ENCODE peak calls at places on chromosomes 13 and 19, in eight cellular contexts. Q is stimulated activated CD4-positive, alpha-beta T cell treated with anti-CD3 and anti-CD28 coated beads, Interleukin-1b, Interleukin-23, amount 100 ng/mL, for 48 hours; M is cardiac fibroblast; H is H9; R is activated CD4-positive, alpha-beta T cell treated with anti-CD3 and anti-CD28 coated beads, Interleukin-2, amount 50 U/mL, for 1 hour; X is HTR-8/SVneo; B is ecto neural progenitor cell; P is activated CD4-positive, CD25-positive, alpha-beta regulatory T cell treated with anti-CD3 and anti-CD28 coated beads, Interleukin-2, amount 50 U/mL, for 16 hours. O is an unnamed sample.
A peak's percentile ranks its signal among the peaks of the same experiment; 100 is the strongest.

GRCh38 chr13:111066544-111066943 is 48.6 kb upstream of the ARHGEF7 start:
- DNase-seq in Q (no peak), M (no peak), H (no peak), R (no peak), X (no peak), B (no peak), P (no peak), O (peak; percentile 58)

GRCh38 chr19:39474139-39474620 is 6.5 kb upstream of the TIMM50 start:
- DNase-seq in Q (peak; percentile 60), M (peak; percentile 47), H (peak; percentile 84), R (peak; percentile 80), X (peak; percentile 47), B (peak; percentile 87), P (peak; percentile 48), O (peak; percentile 87)

GRCh38 chr13:72850959-72851677 is 69.2 kb downstream of the PIBF1 start:
- DNase-seq in Q (no peak), M (no peak), H (peak; percentile 56), R (no peak), X (no peak), B (no peak), P (no peak), O (peak; percentile 17)

GRCh38 chr19:41957838-41958366 is 1.2 kb downstream of the RABAC1 start:
- DNase-seq in Q (peak; percentile 50), M (peak; percentile 87), H (peak; percentile 89), R (no peak), X (peak; percentile 85), B (peak; percentile 83), P (no peak), O (peak; percentile 94)

GRCh38 chr19:17647071-17648020 is 40.8 kb downstream of the UNC13A start:
- DNase-seq in Q (no peak), M (no peak), H (peak; percentile 57), R (no peak), X (no peak), B (no peak), P (no peak), O (peak; percentile 53)

GRCh38 chr19:1220452-1221037 is 15.0 kb downstream of the STK11 start:
- DNase-seq in Q (no peak), M (no peak), H (no peak), R (no peak), X (no peak), B (no peak), P (no peak), O (no peak)

GRCh38 chr13:28423010-28423409 is 71.9 kb downstream of the FLT1 start:
- DNase-seq in Q (no peak), M (no peak), H (no peak), R (no peak), X (no peak), B (no peak), P (no peak), O (no peak)

GRCh38 chr13:32212420-32212819 is 102.7 kb downstream of the ZAR1L start:
- DNase-seq in Q (no peak), M (peak; percentile 72), H (no peak), R (no peak), X (no peak), B (no peak), P (no peak), O (no peak)

GRCh38 chr13:24085662-24086061 is 74.9 kb upstream of the SPATA13 start:
- DNase-seq in Q (no peak), M (no peak), H (no peak), R (no peak), X (no peak), B (no peak), P (no peak), O (no peak)

GRCh38 chr13:21691500-21691899 is 20.6 kb downstream of the FGF9 start:
- DNase-seq in Q (no peak), M (no peak), H (no peak), R (no peak), X (no peak), B (no peak), P (no peak), O (no peak)

GRCh38 chr13:29909975-29910674 is 59.7 kb upstream of the UBL3 start:
- DNase-seq in Q (no peak), M (peak; percentile 53), H (no peak), R (no peak), X (no peak), B (no peak), P (no peak), O (no peak)

GRCh38 chr13:29908411-29908810 is 58.0 kb upstream of the UBL3 start:
- DNase-seq in Q (no peak), M (peak; percentile 52), H (no peak), R (no peak), X (no peak), B (no peak), P (no peak), O (no peak)

GRCh38 chr13:59458908-59459579 is 704.7 kb downstream of the DIAPH3 start:
- DNase-seq in Q (no peak), M (peak; percentile 87), H (peak; percentile 46), R (no peak), X (peak; percentile 20), B (no peak), P (no peak), O (peak; percentile 31)

GRCh38 chr13:38624822-38625221 is 62.1 kb upstream of the FREM2 start:
- DNase-seq in Q (no peak), M (no peak), H (peak; percentile 86), R (no peak), X (no peak), B (no peak), P (no peak), O (peak; percentile 93)

GRCh38 chr19:57664269-57665127 is 4.2 kb upstream of the ZSCAN4 start:
- DNase-seq in Q (no peak), M (peak; percentile 76), H (peak; percentile 67), R (no peak), X (peak; percentile 55), B (peak; percentile 74), P (no peak), O (peak; percentile 71)

GRCh38 chr19:35216026-35216832 is 12.3 kb downstream of the FAM187B start:
- DNase-seq in Q (peak; percentile 19), M (no peak), H (no peak), R (no peak), X (no peak), B (no peak), P (no peak), O (no peak)

GRCh38 chr19:14985133-14985532 is 5.5 kb upstream of the SLC1A6 start:
- DNase-seq in Q (peak; percentile 9), M (no peak), H (no peak), R (no peak), X (no peak), B (no peak), P (no peak), O (no peak)

GRCh38 chr13:64551755-64552154 is 2678.4 kb downstream of the PCDH9 start:
- DNase-seq in Q (no peak), M (peak; percentile 51), H (no peak), R (no peak), X (peak; percentile 20), B (no peak), P (no peak), O (no peak)

GRCh38 chr13:66021846-66022245 is 1208.3 kb downstream of the PCDH9 start:
- DNase-seq in Q (no peak), M (no peak), H (no peak), R (no peak), X (no peak), B (no peak), P (no peak), O (no peak)

GRCh38 chr19:39515551-39516191 is 732 bp downstream of the SELENOV start:
- DNase-seq in Q (no peak), M (no peak), H (no peak), R (peak; percentile 10), X (no peak), B (no peak), P (no peak), O (peak; percentile 95)

GRCh38 chr13:100461309-100462035 is 127.1 kb downstream of the GGACT start:
- DNase-seq in Q (no peak), M (no peak), H (no peak), R (no peak), X (no peak), B (no peak), P (no peak), O (peak; percentile 40)

GRCh38 chr13:75721307-75721706 is 85.2 kb downstream of the LMO7 start:
- DNase-seq in Q (no peak), M (no peak), H (no peak), R (no peak), X (no peak), B (no peak), P (no peak), O (no peak)

GRCh38 chr19:57317503-57317902 is 2.8 kb upstream of the ZNF543 start:
- DNase-seq in Q (no peak), M (peak; percentile 12), H (peak; percentile 43), R (no peak), X (no peak), B (peak; percentile 55), P (no peak), O (peak; percentile 66)

GRCh38 chr19:30122431-30122830 is 180.4 kb downstream of the URI1 start:
- DNase-seq in Q (no peak), M (no peak), H (no peak), R (no peak), X (no peak), B (no peak), P (no peak), O (no peak)

GRCh38 chr13:88000239-88000638 is 329.1 kb downstream of the SLITRK5 start:
- DNase-seq in Q (no peak), M (no peak), H (no peak), R (no peak), X (no peak), B (no peak), P (no peak), O (no peak)

GRCh38 chr13:98823442-98823841 is 71.0 kb upstream of the SLC15A1 start:
- DNase-seq in Q (no peak), M (peak; percentile 8), H (no peak), R (no peak), X (no peak), B (no peak), P (no peak), O (no peak)

GRCh38 chr13:36323951-36324566 is 22.1 kb downstream of the SPART start:
- DNase-seq in Q (no peak), M (peak; percentile 18), H (no peak), R (no peak), X (no peak), B (no peak), P (no peak), O (no peak)

GRCh38 chr19:30799854-30800755 is 427.9 kb downstream of the ZNF536 start:
- DNase-seq in Q (peak; percentile 8), M (peak; percentile 10), H (peak; percentile 75), R (peak; percentile 12), X (peak; percentile 20), B (peak; percentile 74), P (no peak), O (peak; percentile 81)

GRCh38 chr13:78601124-78601885 is 2.0 kb downstream of the POU4F1 start:
- DNase-seq in Q (no peak), M (peak; percentile 27), H (peak; percentile 46), R (no peak), X (no peak), B (peak; percentile 69), P (no peak), O (peak; percentile 66)

GRCh38 chr13:38767506-38768265 is 80.8 kb downstream of the FREM2 start:
- DNase-seq in Q (no peak), M (no peak), H (no peak), R (no peak), X (no peak), B (no peak), P (no peak), O (no peak)

GRCh38 chr19:28641395-28641794 is 571.6 kb downstream of the UQCRFS1 start:
- DNase-seq in Q (no peak), M (no peak), H (no peak), R (no peak), X (no peak), B (no peak), P (no peak), O (peak; percentile 24)

GRCh38 chr13:36766295-36766694 is 52.7 kb upstream of the RFXAP start:
- DNase-seq in Q (no peak), M (peak; percentile 46), H (no peak), R (no peak), X (no peak), B (no peak), P (no peak), O (peak; percentile 17)

GRCh38 chr13:87941244-87941643 is 270.1 kb downstream of the SLITRK5 start:
- DNase-seq in Q (no peak), M (no peak), H (no peak), R (no peak), X (no peak), B (no peak), P (no peak), O (no peak)